ENCODE peak calls at places on chromosomes 11 and 22, in five cellular contexts. One of them, this sample, is unnamed.

GRCh38 chr11:17803751-17804334 is 69.3 kb downstream of the KCNC1 start:
- DNase-seq in MM.1S: no peak
- DNase-seq in GM06990: no peak
- DNase-seq in M059J: peak; percentile 48
- DNase-seq in NCI-H748 treated with DMSO at 0.1 percent for 48 hours: peak; percentile 58
- DNase-seq in this sample: no peak

GRCh38 chr11:45252134-45252856 is 33.8 kb downstream of the SYT13 start:
- DNase-seq in GM06990: peak; percentile 51
- DNase-seq in MM.1S: peak; percentile 72
- DNase-seq in M059J: peak; percentile 47
- DNase-seq in NCI-H748 treated with DMSO at 0.1 percent for 48 hours: peak; percentile 28
- DNase-seq in this sample: peak; percentile 64

GRCh38 chr11:17979770-17980371 is 33.0 kb downstream of the SERGEF start:
- DNase-seq in MM.1S: peak; percentile 36
- DNase-seq in M059J: peak; percentile 23
- DNase-seq in GM06990: no peak
- DNase-seq in NCI-H748 treated with DMSO at 0.1 percent for 48 hours: peak; percentile 69
- DNase-seq in this sample: no peak

GRCh38 chr11:75223954-75224643 is 16.5 kb upstream of the TPBGL start:
- DNase-seq in M059J: peak; percentile 27
- DNase-seq in GM06990: no peak
- DNase-seq in NCI-H748 treated with DMSO at 0.1 percent for 48 hours: no peak
- DNase-seq in MM.1S: no peak
- DNase-seq in this sample: no peak

GRCh38 chr11:41245184-41245583 is 214.3 kb downstream of the LRRC4C start:
- DNase-seq in NCI-H748 treated with DMSO at 0.1 percent for 48 hours: no peak
- DNase-seq in MM.1S: no peak
- DNase-seq in M059J: no peak
- DNase-seq in GM06990: no peak
- DNase-seq in this sample: no peak

GRCh38 chr11:74278721-74279148 is 32.7 kb downstream of the P4HA3 start:
- DNase-seq in GM06990: no peak
- DNase-seq in NCI-H748 treated with DMSO at 0.1 percent for 48 hours: no peak
- DNase-seq in M059J: peak; percentile 93
- DNase-seq in MM.1S: no peak
- DNase-seq in this sample: peak; percentile 51

GRCh38 chr11:45412521-45412920 is 126.4 kb upstream of the SYT13 start:
- DNase-seq in M059J: no peak
- DNase-seq in MM.1S: no peak
- DNase-seq in NCI-H748 treated with DMSO at 0.1 percent for 48 hours: no peak
- DNase-seq in GM06990: no peak
- DNase-seq in this sample: no peak

GRCh38 chr11:121563900-121564822 is 111.4 kb upstream of the SORL1-AS1 start:
- DNase-seq in GM06990: no peak
- DNase-seq in MM.1S: no peak
- DNase-seq in NCI-H748 treated with DMSO at 0.1 percent for 48 hours: no peak
- DNase-seq in M059J: peak; percentile 7
- DNase-seq in this sample: no peak

GRCh38 chr11:76588455-76589325 is 81.9 kb downstream of the LRRC32 start:
- DNase-seq in NCI-H748 treated with DMSO at 0.1 percent for 48 hours: no peak
- DNase-seq in M059J: peak; percentile 29
- DNase-seq in GM06990: peak; percentile 38
- DNase-seq in MM.1S: peak; percentile 47
- DNase-seq in this sample: peak; percentile 74

GRCh38 chr22:43277987-43278601 is 65.1 kb downstream of the SCUBE1 start:
- DNase-seq in NCI-H748 treated with DMSO at 0.1 percent for 48 hours: peak; percentile 55
- DNase-seq in GM06990: no peak
- DNase-seq in MM.1S: no peak
- DNase-seq in M059J: no peak
- DNase-seq in this sample: no peak

GRCh38 chr11:65853249-65853979 is 4.6 kb downstream of the CFL1 start:
- DNase-seq in GM06990: no peak
- DNase-seq in NCI-H748 treated with DMSO at 0.1 percent for 48 hours: no peak
- DNase-seq in M059J: no peak
- DNase-seq in MM.1S: no peak
- DNase-seq in this sample: no peak

GRCh38 chr11:33989461-33989860 is 62.1 kb upstream of the CAPRIN1 start:
- DNase-seq in MM.1S: no peak
- DNase-seq in GM06990: no peak
- DNase-seq in M059J: no peak
- DNase-seq in NCI-H748 treated with DMSO at 0.1 percent for 48 hours: no peak
- DNase-seq in this sample: no peak

GRCh38 chr11:35980646-35981402 is 37.0 kb downstream of the LDLRAD3 start:
- DNase-seq in NCI-H748 treated with DMSO at 0.1 percent for 48 hours: no peak
- DNase-seq in MM.1S: no peak
- DNase-seq in M059J: peak; percentile 53
- DNase-seq in GM06990: peak; percentile 34
- DNase-seq in this sample: no peak

GRCh38 chr11:113304916-113305315 is 9.5 kb upstream of the TTC12 start:
- DNase-seq in MM.1S: no peak
- DNase-seq in NCI-H748 treated with DMSO at 0.1 percent for 48 hours: no peak
- DNase-seq in GM06990: no peak
- DNase-seq in M059J: no peak
- DNase-seq in this sample: no peak

GRCh38 chr11:10307411-10308207 is 2.7 kb downstream of the ADM start:
- DNase-seq in MM.1S: peak; percentile 92
- DNase-seq in M059J: peak; percentile 96
- DNase-seq in NCI-H748 treated with DMSO at 0.1 percent for 48 hours: peak; percentile 64
- DNase-seq in GM06990: peak; percentile 88
- DNase-seq in this sample: peak; percentile 84

GRCh38 chr11:2793781-2794418 is 91.7 kb downstream of the CDKN1C start:
- DNase-seq in MM.1S: no peak
- DNase-seq in NCI-H748 treated with DMSO at 0.1 percent for 48 hours: no peak
- DNase-seq in M059J: no peak
- DNase-seq in GM06990: no peak
- DNase-seq in this sample: peak; percentile 3

GRCh38 chr22:37304595-37305343 is 22.5 kb downstream of the CYTH4 start:
- DNase-seq in MM.1S: no peak
- DNase-seq in NCI-H748 treated with DMSO at 0.1 percent for 48 hours: no peak
- DNase-seq in M059J: peak; percentile 72
- DNase-seq in GM06990: no peak
- DNase-seq in this sample: no peak

GRCh38 chr11:9315078-9315688 is 790 bp upstream of the TMEM41B start:
- DNase-seq in MM.1S: peak; percentile 18
- DNase-seq in GM06990: no peak
- DNase-seq in M059J: peak; percentile 38
- DNase-seq in NCI-H748 treated with DMSO at 0.1 percent for 48 hours: no peak
- DNase-seq in this sample: no peak

GRCh38 chr22:37486224-37486845 is at the start of gene MFNG:
- DNase-seq in MM.1S: peak; percentile 93
- DNase-seq in NCI-H748 treated with DMSO at 0.1 percent for 48 hours: peak; percentile 3
- DNase-seq in M059J: peak; percentile 79
- DNase-seq in GM06990: peak; percentile 90
- DNase-seq in this sample: peak; percentile 70

GRCh38 chr11:65864758-65865471 is 4.7 kb downstream of the MUS81 start:
- DNase-seq in MM.1S: no peak
- DNase-seq in NCI-H748 treated with DMSO at 0.1 percent for 48 hours: no peak
- DNase-seq in GM06990: no peak
- DNase-seq in M059J: no peak
- DNase-seq in this sample: peak; percentile 7

GRCh38 chr11:70860855-70861254 is 391.5 kb downstream of the SHANK2 start:
- DNase-seq in M059J: no peak
- DNase-seq in GM06990: no peak
- DNase-seq in MM.1S: no peak
- DNase-seq in NCI-H748 treated with DMSO at 0.1 percent for 48 hours: no peak
- DNase-seq in this sample: no peak

GRCh38 chr11:77416357-77416756 is 57.5 kb downstream of the PAK1 start:
- DNase-seq in NCI-H748 treated with DMSO at 0.1 percent for 48 hours: no peak
- DNase-seq in M059J: peak; percentile 68
- DNase-seq in MM.1S: no peak
- DNase-seq in GM06990: no peak
- DNase-seq in this sample: no peak

GRCh38 chr22:18057568-18058209 is 20.1 kb upstream of the PEX26 start:
- DNase-seq in M059J: peak; percentile 99
- DNase-seq in GM06990: peak; percentile 76
- DNase-seq in NCI-H748 treated with DMSO at 0.1 percent for 48 hours: no peak
- DNase-seq in MM.1S: peak; percentile 57
- DNase-seq in this sample: no peak

GRCh38 chr22:46322711-46323110 is 12.8 kb upstream of the TRMU start:
- DNase-seq in M059J: no peak
- DNase-seq in NCI-H748 treated with DMSO at 0.1 percent for 48 hours: no peak
- DNase-seq in MM.1S: no peak
- DNase-seq in GM06990: no peak
- DNase-seq in this sample: no peak

GRCh38 chr11:116421529-116422185 is 351.1 kb downstream of the BUD13 start:
- DNase-seq in MM.1S: peak; percentile 96
- DNase-seq in GM06990: no peak
- DNase-seq in M059J: no peak
- DNase-seq in NCI-H748 treated with DMSO at 0.1 percent for 48 hours: no peak
- DNase-seq in this sample: no peak

This sample was measured in left ventricle myocardium inferior.